ENCODE peak calls at places on chromosomes 12 and 14, in eight cellular contexts. N, A, C, K, B, D, I and Y are unnamed samples.

GRCh38 chr12:56723889-56724659 is 1.0 kb downstream of the NACA start:
- DNase-seq in N (peak), A (peak), C (peak), K (no peak), B (peak), D (peak), I (peak), Y (no peak)

GRCh38 chr12:3218150-3218845 is 141.1 kb downstream of the TSPAN9 start:
- DNase-seq in N (no peak), A (peak), C (peak), K (peak), B (peak), D (no peak), I (no peak), Y (no peak)

GRCh38 chr12:52389313-52390207 is 4.1 kb upstream of the KRT84 start:
- DNase-seq in N (no peak), A (no peak), C (no peak), K (no peak), B (peak), D (peak), I (no peak), Y (no peak)

GRCh38 chr14:99478133-99478532 is 2.5 kb downstream of the SETD3 start:
- DNase-seq in N (no peak), A (no peak), C (no peak), K (no peak), B (no peak), D (no peak), I (no peak), Y (no peak)

GRCh38 chr12:82754856-82755255 is 68.2 kb downstream of the TMTC2 start:
- DNase-seq in N (no peak), A (no peak), C (no peak), K (no peak), B (no peak), D (no peak), I (no peak), Y (no peak)

GRCh38 chr12:130872179-130873096 is 572 bp downstream of the RAN start:
- DNase-seq in N (no peak), A (no peak), C (no peak), K (peak), B (peak), D (no peak), I (peak), Y (no peak)

GRCh38 chr12:1644523-1645438 is 15.8 kb downstream of the WNT5B start:
- DNase-seq in N (no peak), A (no peak), C (peak), K (peak), B (peak), D (no peak), I (peak), Y (no peak)

GRCh38 chr12:132836803-132837331 is 8.2 kb upstream of the GOLGA3 start:
- DNase-seq in N (no peak), A (no peak), C (no peak), K (no peak), B (no peak), D (no peak), I (no peak), Y (no peak)

GRCh38 chr12:113103756-113104450 is 31.7 kb downstream of the RASAL1 start:
- DNase-seq in N (no peak), A (no peak), C (no peak), K (peak), B (no peak), D (no peak), I (peak), Y (no peak)

GRCh38 chr14:69943084-69943797 is 64.0 kb downstream of the SMOC1 start:
- DNase-seq in N (no peak), A (no peak), C (no peak), K (no peak), B (no peak), D (no peak), I (no peak), Y (no peak)

GRCh38 chr14:90428676-90429075 is 31.8 kb downstream of the CALM1 start:
- DNase-seq in N (no peak), A (no peak), C (no peak), K (no peak), B (no peak), D (no peak), I (no peak), Y (no peak)

GRCh38 chr12:14384783-14385638 is 19.5 kb downstream of the ATF7IP start:
- DNase-seq in N (peak), A (peak), C (no peak), K (peak), B (peak), D (peak), I (peak), Y (peak)

GRCh38 chr12:123882306-123882705 is 90.3 kb downstream of the CCDC92 start:
- DNase-seq in N (no peak), A (no peak), C (no peak), K (no peak), B (no peak), D (no peak), I (no peak), Y (no peak)

GRCh38 chr12:78146365-78146772 is 315.7 kb downstream of the NAV3 start:
- DNase-seq in N (peak), A (peak), C (no peak), K (peak), B (peak), D (peak), I (no peak), Y (peak)

GRCh38 chr12:52631264-52631663 is 12.9 kb upstream of the KRT73 start:
- DNase-seq in N (no peak), A (no peak), C (no peak), K (no peak), B (no peak), D (no peak), I (no peak), Y (no peak)

GRCh38 chr14:57209561-57209960 is 59.1 kb downstream of the EXOC5 start:
- DNase-seq in N (no peak), A (peak), C (no peak), K (no peak), B (peak), D (peak), I (no peak), Y (no peak)

GRCh38 chr14:104948736-104949031 is 24.0 kb downstream of the PLD4 start:
- DNase-seq in N (no peak), A (no peak), C (no peak), K (no peak), B (no peak), D (no peak), I (no peak), Y (no peak)

GRCh38 chr12:60101715-60102114 is 505.9 kb downstream of the SLC16A7 start:
- DNase-seq in N (no peak), A (peak), C (no peak), K (no peak), B (peak), D (peak), I (no peak), Y (no peak)

GRCh38 chr12:92570056-92570753 is 132.6 kb upstream of the PLEKHG7 start:
- DNase-seq in N (peak), A (peak), C (no peak), K (peak), B (peak), D (peak), I (peak), Y (peak)

GRCh38 chr12:120760349-120761245 is 35.0 kb downstream of the ACADS start:
- DNase-seq in N (no peak), A (no peak), C (no peak), K (no peak), B (no peak), D (no peak), I (no peak), Y (no peak)

GRCh38 chr12:7399089-7399488 is 44.9 kb downstream of the CD163L1 start:
- DNase-seq in N (no peak), A (no peak), C (no peak), K (no peak), B (no peak), D (no peak), I (no peak), Y (no peak)

GRCh38 chr12:123076604-123077297 is 74.1 kb downstream of the PITPNM2 start:
- DNase-seq in N (no peak), A (no peak), C (no peak), K (no peak), B (no peak), D (no peak), I (no peak), Y (no peak)

GRCh38 chr12:119341988-119342387 is 7.5 kb downstream of the CCDC60 start:
- DNase-seq in N (no peak), A (no peak), C (no peak), K (no peak), B (no peak), D (no peak), I (no peak), Y (no peak)

GRCh38 chr12:124861492-124861891 is 2.2 kb downstream of the SCARB1 start:
- DNase-seq in N (peak), A (no peak), C (peak), K (no peak), B (peak), D (no peak), I (peak), Y (peak)

GRCh38 chr14:73753043-73753886 is 39.1 kb upstream of the PNMA1 start:
- DNase-seq in N (no peak), A (no peak), C (no peak), K (no peak), B (no peak), D (peak), I (peak), Y (peak)